ENCODE peak calls at places on chromosomes 16 and 17, in ten cellular contexts. C is CD4-positive, CD25-positive, alpha-beta regulatory T cell; X is amniotic stem cell; F is sigmoid colon; V is transverse colon; K is lung microvascular endothelial cell; Z is NCI-H2081; O is astrocyte of the cerebellum; B is left colon; I is nephron progenitor cell. R is an unnamed sample.

GRCh38 chr16:10537946-10538345 is 42.5 kb downstream of the EMP2 start:
- DNase-seq in C (no peak), X (no peak), F (no peak), V (no peak), K (no peak), Z (no peak), O (no peak), B (no peak), I (no peak), R (no peak)

GRCh38 chr16:3327514-3327913 is 22.2 kb downstream of the ZNF75A start:
- DNase-seq in C (no peak), X (no peak), F (no peak), V (no peak), K (no peak), Z (no peak), O (no peak), B (no peak), I (no peak), R (no peak)

GRCh38 chr17:55717898-55718735 is 4.5 kb downstream of the TMEM100 start:
- DNase-seq in C (peak), X (peak), F (peak), V (peak), K (peak), Z (peak), O (peak), B (peak), I (peak), R (peak)

GRCh38 chr17:4972752-4973151 is 5.1 kb upstream of the SPAG7 start:
- DNase-seq in C (no peak), X (no peak), F (peak), V (no peak), K (no peak), Z (no peak), O (no peak), B (no peak), I (no peak), R (no peak)

GRCh38 chr16:81366316-81366932 is 51.7 kb downstream of the GAN start:
- DNase-seq in C (peak), X (no peak), F (no peak), V (no peak), K (peak), Z (peak), O (peak), B (no peak), I (peak), R (peak)

GRCh38 chr17:63696381-63696961 is 3.5 kb downstream of the LIMD2 start:
- DNase-seq in C (peak), X (no peak), F (no peak), V (peak), K (peak), Z (no peak), O (no peak), B (no peak), I (peak), R (no peak)

GRCh38 chr16:86809458-86809955 is 231.2 kb downstream of the FOXL1 start:
- DNase-seq in C (no peak), X (peak), F (no peak), V (no peak), K (no peak), Z (no peak), O (peak), B (no peak), I (peak), R (peak)

GRCh38 chr17:7330099-7331015 is 1.2 kb upstream of the NEURL4 start:
- DNase-seq in C (peak), X (peak), F (peak), V (peak), K (peak), Z (peak), O (no peak), B (peak), I (peak), R (peak)

GRCh38 chr17:75008373-75008772 is 4.1 kb upstream of the MRPL58 start:
- DNase-seq in C (no peak), X (no peak), F (no peak), V (no peak), K (no peak), Z (peak), O (no peak), B (no peak), I (no peak), R (no peak)

GRCh38 chr17:10360578-10360977 is 12.2 kb downstream of the MYH13 start:
- DNase-seq in C (no peak), X (no peak), F (no peak), V (no peak), K (no peak), Z (no peak), O (no peak), B (no peak), I (no peak), R (no peak)

GRCh38 chr16:87328846-87329245 is 11.7 kb upstream of the C16orf95 start:
- DNase-seq in C (no peak), X (no peak), F (no peak), V (peak), K (no peak), Z (no peak), O (no peak), B (no peak), I (no peak), R (no peak)

GRCh38 chr16:74726736-74727135 is 26.1 kb upstream of the MLKL start:
- DNase-seq in C (no peak), X (no peak), F (no peak), V (peak), K (no peak), Z (no peak), O (no peak), B (no peak), I (peak), R (no peak)

GRCh38 chr17:45430738-45431530 is 1.7 kb downstream of the ARHGAP27 start:
- DNase-seq in C (no peak), X (no peak), F (no peak), V (peak), K (no peak), Z (no peak), O (no peak), B (peak), I (no peak), R (peak)

GRCh38 chr17:164536-165235 is 16.8 kb downstream of the DOC2B start:
- DNase-seq in C (peak), X (no peak), F (no peak), V (peak), K (peak), Z (peak), O (peak), B (no peak), I (peak), R (peak)

GRCh38 chr17:46002973-46003316 is 3.9 kb downstream of the STH start:
- DNase-seq in C (no peak), X (no peak), F (no peak), V (no peak), K (no peak), Z (no peak), O (no peak), B (no peak), I (no peak), R (no peak)

GRCh38 chr17:69084911-69085310 is 24.2 kb upstream of the ABCA9 start:
- DNase-seq in C (no peak), X (no peak), F (no peak), V (no peak), K (no peak), Z (no peak), O (no peak), B (no peak), I (peak), R (peak)

GRCh38 chr16:7962480-7962879 is 627.8 kb downstream of the TMEM114 start:
- DNase-seq in C (no peak), X (no peak), F (no peak), V (no peak), K (no peak), Z (no peak), O (no peak), B (no peak), I (no peak), R (no peak)